ENCODE peak calls at places on chromosome 9, in five cellular contexts. One of them, this sample, is unnamed.

GRCh38 chr9:125593581-125593980 is 113.4 kb downstream of the MAPKAP1 start:
- DNase-seq in mesendoderm: no peak
- DNase-seq in ovary: no peak
- DNase-seq in substantia nigra: no peak
- DNase-seq in stomach: no peak
- DNase-seq in this sample: no peak

GRCh38 chr9:8564960-8565359 is 765.4 kb upstream of the DMAC1 start:
- DNase-seq in mesendoderm: no peak
- DNase-seq in ovary: no peak
- DNase-seq in substantia nigra: no peak
- DNase-seq in stomach: no peak
- DNase-seq in this sample: no peak

GRCh38 chr9:126809068-126809467 is 4.2 kb downstream of the ZBTB43 start:
- DNase-seq in mesendoderm: no peak
- DNase-seq in ovary: no peak
- DNase-seq in substantia nigra: no peak
- DNase-seq in stomach: no peak
- DNase-seq in this sample: no peak

GRCh38 chr9:4225291-4226119 is 74.4 kb downstream of the GLIS3 start:
- DNase-seq in mesendoderm: no peak
- DNase-seq in ovary: no peak
- DNase-seq in substantia nigra: no peak
- DNase-seq in stomach: no peak
- DNase-seq in this sample: peak; percentile 60

GRCh38 chr9:35611230-35611797 is 6.3 kb downstream of the TESK1 start:
- DNase-seq in mesendoderm: peak; percentile 59
- DNase-seq in ovary: peak; percentile 51
- DNase-seq in substantia nigra: no peak
- DNase-seq in stomach: peak; percentile 45
- DNase-seq in this sample: no peak

GRCh38 chr9:127783111-127783621 is 2.7 kb upstream of the CDK9 start:
- DNase-seq in mesendoderm: no peak
- DNase-seq in ovary: peak; percentile 58
- DNase-seq in substantia nigra: no peak
- DNase-seq in stomach: peak; percentile 57
- DNase-seq in this sample: no peak

GRCh38 chr9:4299006-4299795 is 667 bp downstream of the GLIS3 start:
- DNase-seq in mesendoderm: peak; percentile 51
- DNase-seq in ovary: peak; percentile 58
- DNase-seq in substantia nigra: peak; percentile 16
- DNase-seq in stomach: peak; percentile 29
- DNase-seq in this sample: peak; percentile 55

GRCh38 chr9:84969084-84969483 is 299.6 kb downstream of the NTRK2 start:
- DNase-seq in mesendoderm: no peak
- DNase-seq in ovary: no peak
- DNase-seq in substantia nigra: no peak
- DNase-seq in stomach: no peak
- DNase-seq in this sample: no peak

GRCh38 chr9:125391704-125392103 is 130.1 kb downstream of the GAPVD1 start:
- DNase-seq in mesendoderm: no peak
- DNase-seq in ovary: no peak
- DNase-seq in substantia nigra: no peak
- DNase-seq in stomach: no peak
- DNase-seq in this sample: no peak

GRCh38 chr9:86341007-86341491 is 13.2 kb downstream of the TUT7 start:
- DNase-seq in mesendoderm: no peak
- DNase-seq in ovary: no peak
- DNase-seq in substantia nigra: no peak
- DNase-seq in stomach: no peak
- DNase-seq in this sample: no peak

GRCh38 chr9:132945186-132946130 is 1.0 kb upstream of the TSC1 start:
- DNase-seq in mesendoderm: peak; percentile 6
- DNase-seq in ovary: no peak
- DNase-seq in substantia nigra: no peak
- DNase-seq in stomach: no peak
- DNase-seq in this sample: no peak

GRCh38 chr9:79572032-79572890 is 496 bp downstream of the TLE4 start:
- DNase-seq in mesendoderm: peak; percentile 65
- DNase-seq in ovary: peak; percentile 40
- DNase-seq in substantia nigra: peak; percentile 65
- DNase-seq in stomach: peak; percentile 59
- DNase-seq in this sample: peak; percentile 47

GRCh38 chr9:116133163-116133562 is 20.4 kb upstream of the PAPPA start:
- DNase-seq in mesendoderm: no peak
- DNase-seq in ovary: no peak
- DNase-seq in substantia nigra: no peak
- DNase-seq in stomach: no peak
- DNase-seq in this sample: no peak

GRCh38 chr9:103183569-103184191 is 188.5 kb downstream of the CYLC2 start:
- DNase-seq in mesendoderm: no peak
- DNase-seq in ovary: peak; percentile 44
- DNase-seq in substantia nigra: no peak
- DNase-seq in stomach: no peak
- DNase-seq in this sample: no peak

GRCh38 chr9:2837915-2838314 is 6.0 kb downstream of the PUM3 start:
- DNase-seq in mesendoderm: no peak
- DNase-seq in ovary: no peak
- DNase-seq in substantia nigra: no peak
- DNase-seq in stomach: no peak
- DNase-seq in this sample: no peak

GRCh38 chr9:116361558-116361957 is 208.0 kb downstream of the PAPPA start:
- DNase-seq in mesendoderm: no peak
- DNase-seq in ovary: no peak
- DNase-seq in substantia nigra: no peak
- DNase-seq in stomach: no peak
- DNase-seq in this sample: no peak

GRCh38 chr9:35649431-35650340 is 1.0 kb downstream of the SIT1 start:
- DNase-seq in mesendoderm: no peak
- DNase-seq in ovary: no peak
- DNase-seq in substantia nigra: no peak
- DNase-seq in stomach: no peak
- DNase-seq in this sample: no peak

GRCh38 chr9:8560560-8561525 is 761.3 kb upstream of the DMAC1 start:
- DNase-seq in mesendoderm: peak; percentile 70
- DNase-seq in ovary: no peak
- DNase-seq in substantia nigra: no peak
- DNase-seq in stomach: no peak
- DNase-seq in this sample: no peak

GRCh38 chr9:126781186-126781585 is 23.7 kb upstream of the ZBTB43 start:
- DNase-seq in mesendoderm: no peak
- DNase-seq in ovary: no peak
- DNase-seq in substantia nigra: no peak
- DNase-seq in stomach: no peak
- DNase-seq in this sample: no peak

GRCh38 chr9:21576331-21577189 is 94.4 kb upstream of the IFNE start:
- DNase-seq in mesendoderm: peak; percentile 93
- DNase-seq in ovary: no peak
- DNase-seq in substantia nigra: no peak
- DNase-seq in stomach: no peak
- DNase-seq in this sample: peak; percentile 91

GRCh38 chr9:96009690-96010477 is 134.4 kb downstream of the ERCC6L2 start:
- DNase-seq in mesendoderm: no peak
- DNase-seq in ovary: no peak
- DNase-seq in substantia nigra: no peak
- DNase-seq in stomach: no peak
- DNase-seq in this sample: no peak

GRCh38 chr9:116370587-116370986 is 217.0 kb downstream of the PAPPA start:
- DNase-seq in mesendoderm: no peak
- DNase-seq in ovary: no peak
- DNase-seq in substantia nigra: no peak
- DNase-seq in stomach: no peak
- DNase-seq in this sample: no peak

GRCh38 chr9:28135571-28135970 is 562.3 kb upstream of the C9orf72 start:
- DNase-seq in mesendoderm: peak; percentile 62
- DNase-seq in ovary: no peak
- DNase-seq in substantia nigra: no peak
- DNase-seq in stomach: no peak
- DNase-seq in this sample: no peak

GRCh38 chr9:129500166-129500862 is 120.6 kb downstream of the C9orf50 start:
- DNase-seq in mesendoderm: peak; percentile 82
- DNase-seq in ovary: peak; percentile 63
- DNase-seq in substantia nigra: no peak
- DNase-seq in stomach: no peak
- DNase-seq in this sample: peak; percentile 58

GRCh38 chr9:117779760-117780159 is 75.6 kb downstream of the TLR4 start:
- DNase-seq in mesendoderm: peak; percentile 88
- DNase-seq in ovary: no peak
- DNase-seq in substantia nigra: no peak
- DNase-seq in stomach: no peak
- DNase-seq in this sample: no peak

GRCh38 chr9:126346031-126346430 is 19.4 kb downstream of the MVB12B start:
- DNase-seq in mesendoderm: no peak
- DNase-seq in ovary: no peak
- DNase-seq in substantia nigra: no peak
- DNase-seq in stomach: no peak
- DNase-seq in this sample: no peak

GRCh38 chr9:36174271-36174670 is 5.1 kb downstream of the CCIN start:
- DNase-seq in mesendoderm: no peak
- DNase-seq in ovary: no peak
- DNase-seq in substantia nigra: no peak
- DNase-seq in stomach: no peak
- DNase-seq in this sample: no peak

GRCh38 chr9:96581823-96582598 is 37.6 kb downstream of the CDC14B start:
- DNase-seq in mesendoderm: peak; percentile 47
- DNase-seq in ovary: no peak
- DNase-seq in substantia nigra: no peak
- DNase-seq in stomach: no peak
- DNase-seq in this sample: no peak

GRCh38 chr9:29211681-29212589 is 1638.7 kb upstream of the C9orf72 start:
- DNase-seq in mesendoderm: peak; percentile 60
- DNase-seq in ovary: no peak
- DNase-seq in substantia nigra: peak; percentile 14
- DNase-seq in stomach: peak; percentile 67
- DNase-seq in this sample: no peak

GRCh38 chr9:16884373-16884772 is 13.9 kb upstream of the BNC2 start:
- DNase-seq in mesendoderm: no peak
- DNase-seq in ovary: no peak
- DNase-seq in substantia nigra: no peak
- DNase-seq in stomach: no peak
- DNase-seq in this sample: no peak
- H3K27ac ChIP-seq in mesendoderm: no peak overlapping the region
- H3K27ac ChIP-seq in ovary: no peak overlapping the region
- H3K27ac ChIP-seq in substantia nigra: no peak overlapping the region
- H3K27ac ChIP-seq in stomach: peak overlapping the region; percentile 37
- H3K27ac ChIP-seq in this sample: no peak overlapping the region

DNA sequence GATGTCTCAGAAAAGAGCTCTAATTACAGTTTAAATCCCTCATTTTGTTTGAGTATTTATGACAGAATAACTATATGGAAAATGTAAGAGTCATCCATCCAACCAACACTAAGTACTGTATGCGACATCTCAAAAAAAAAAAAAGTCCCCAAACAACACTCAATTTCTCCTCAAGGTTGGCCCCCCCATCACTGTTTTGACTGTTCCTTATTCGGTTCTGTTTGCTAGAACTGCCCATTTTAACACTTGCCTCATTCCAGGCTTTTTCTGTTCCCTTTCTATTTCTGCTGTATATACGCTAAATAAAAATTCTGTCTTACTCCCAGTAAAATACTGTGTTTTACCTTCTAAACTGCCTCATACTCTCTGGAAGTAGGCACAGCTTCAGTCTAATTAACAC is 25.2 kb downstream of the GLDC start:
- DNase-seq in mesendoderm: no peak
- DNase-seq in ovary: no peak
- DNase-seq in substantia nigra: no peak
- DNase-seq in stomach: no peak
- DNase-seq in this sample: no peak
- H3K27ac ChIP-seq in mesendoderm: no peak overlapping the region
- H3K27ac ChIP-seq in ovary: no peak overlapping the region
- H3K27ac ChIP-seq in substantia nigra: no peak overlapping the region
- H3K27ac ChIP-seq in stomach: no peak overlapping the region
- H3K27ac ChIP-seq in this sample: no peak overlapping the region

GRCh38 chr9:134724912-134725604 is 83.5 kb downstream of the COL5A1 start:
- DNase-seq in mesendoderm: no peak
- DNase-seq in ovary: no peak
- DNase-seq in substantia nigra: no peak
- DNase-seq in stomach: no peak
- DNase-seq in this sample: peak; percentile 15

GRCh38 chr9:134723037-134723436 is 81.4 kb downstream of the COL5A1 start:
- DNase-seq in mesendoderm: no peak
- DNase-seq in ovary: no peak
- DNase-seq in substantia nigra: no peak
- DNase-seq in stomach: no peak
- DNase-seq in this sample: no peak

GRCh38 chr9:134725605-134725940 is 84.0 kb downstream of the COL5A1 start:
- DNase-seq in mesendoderm: no peak
- DNase-seq in ovary: no peak
- DNase-seq in substantia nigra: no peak
- DNase-seq in stomach: no peak
- DNase-seq in this sample: peak; percentile 79

GRCh38 chr9:134723491-134723890 is 81.9 kb downstream of the COL5A1 start:
- DNase-seq in mesendoderm: no peak
- DNase-seq in ovary: no peak
- DNase-seq in substantia nigra: no peak
- DNase-seq in stomach: no peak
- DNase-seq in this sample: no peak

GRCh38 chr9:134724231-134724911 is 82.8 kb downstream of the COL5A1 start:
- DNase-seq in mesendoderm: peak; percentile 11
- DNase-seq in ovary: no peak
- DNase-seq in substantia nigra: no peak
- DNase-seq in stomach: no peak
- DNase-seq in this sample: peak; percentile 29
- H3K27ac ChIP-seq in mesendoderm: no peak overlapping the region
- H3K27ac ChIP-seq in ovary: no peak overlapping the region
- H3K27ac ChIP-seq in substantia nigra: no peak overlapping the region
- H3K27ac ChIP-seq in stomach: peak overlapping the region; percentile 70
- H3K27ac ChIP-seq in this sample: no peak overlapping the region

GRCh38 chr9:90014421-90014820 is 409.6 kb downstream of the GADD45G start:
- DNase-seq in mesendoderm: no peak
- DNase-seq in ovary: no peak
- DNase-seq in substantia nigra: no peak
- DNase-seq in stomach: no peak
- DNase-seq in this sample: no peak

GRCh38 chr9:90010793-90011192 is 406.0 kb downstream of the GADD45G start:
- DNase-seq in mesendoderm: no peak
- DNase-seq in ovary: no peak
- DNase-seq in substantia nigra: no peak
- DNase-seq in stomach: no peak
- DNase-seq in this sample: no peak

GRCh38 chr9:90016272-90016671 is 411.5 kb downstream of the GADD45G start:
- DNase-seq in mesendoderm: peak; percentile 52
- DNase-seq in ovary: no peak
- DNase-seq in substantia nigra: no peak
- DNase-seq in stomach: no peak
- DNase-seq in this sample: no peak

GRCh38 chr9:90012825-90013425 is 408.1 kb downstream of the GADD45G start:
- DNase-seq in mesendoderm: no peak
- DNase-seq in ovary: no peak
- DNase-seq in substantia nigra: no peak
- DNase-seq in stomach: peak; percentile 44
- DNase-seq in this sample: no peak

DNA sequence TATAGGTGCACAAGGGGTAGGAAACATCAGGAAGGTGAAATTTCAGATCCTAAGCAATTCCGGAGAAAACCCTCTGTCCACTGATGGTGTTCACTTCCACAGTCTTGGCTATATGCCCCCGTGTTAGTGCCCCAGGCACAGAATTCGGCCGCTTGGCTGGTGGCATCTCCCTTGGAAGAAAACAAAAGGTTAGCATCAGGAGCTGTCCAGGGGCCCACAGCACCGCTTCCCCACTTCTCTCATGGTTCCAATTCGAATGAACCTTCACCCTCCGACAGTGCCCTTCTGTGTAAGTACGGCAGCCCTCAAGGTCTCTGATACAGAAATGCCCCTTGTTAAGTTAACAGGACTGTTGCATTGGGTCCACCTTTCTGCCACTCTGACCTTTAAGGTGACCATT is 409.0 kb downstream of the GADD45G start:
- DNase-seq in mesendoderm: no peak
- DNase-seq in ovary: no peak
- DNase-seq in substantia nigra: no peak
- DNase-seq in stomach: no peak
- DNase-seq in this sample: no peak
- H3K27ac ChIP-seq in mesendoderm: no peak overlapping the region
- H3K27ac ChIP-seq in ovary: no peak overlapping the region
- H3K27ac ChIP-seq in substantia nigra: no peak overlapping the region
- H3K27ac ChIP-seq in stomach: no peak overlapping the region
- H3K27ac ChIP-seq in this sample: no peak overlapping the region

This sample was measured in SJSA1.